ENCODE peak calls at places on chromosomes 6 and 20, in nine cellular contexts. B is astrocyte of the spinal cord; T is neural crest cell; D is NCI-H1436 treated with DMSO at 0.1 percent for 48 hours; A is activated CD8-positive, alpha-beta memory T cell treated with anti-CD3 and anti-CD28 coated beads for 24 hours; X is CD4-positive, alpha-beta memory T cell; Z is activated CD4-positive, alpha-beta T cell treated with anti-CD3 and anti-CD28 coated beads, Interleukin-2, amount 50 U/mL, for 4 hours; C is ovary; F is NCI-H524 treated with DMSO at 0.1 percent for 48 hours. R is an unnamed sample.

GRCh38 chr6:79763301-79763700 is 132.2 kb downstream of the SH3BGRL2 start:
- DNase-seq in X (no peak), C (no peak), F (no peak), T (no peak), Z (no peak), A (no peak), B (no peak), D (no peak), R (no peak)

GRCh38 chr20:8361008-8361652 is 229.1 kb downstream of the PLCB1 start:
- DNase-seq in F (no peak), C (no peak), Z (no peak), T (no peak), D (no peak), B (peak; percentile 38), X (no peak), A (no peak), R (peak; percentile 66)

GRCh38 chr6:69294407-69294806 is 502.4 kb downstream of the LMBRD1 start:
- DNase-seq in F (no peak), Z (no peak), A (no peak), T (no peak), D (no peak), C (no peak), X (no peak), B (no peak), R (no peak)

GRCh38 chr6:159037746-159038290 is 7.0 kb downstream of the TAGAP start:
- DNase-seq in X (no peak), B (no peak), F (no peak), D (no peak), T (no peak), C (no peak), Z (no peak), A (no peak), R (no peak)

GRCh38 chr6:100457251-100457990 is 7.3 kb downstream of the SIM1 start:
- DNase-seq in Z (no peak), C (no peak), X (no peak), A (no peak), T (no peak), D (no peak), B (no peak), F (no peak), R (no peak)

GRCh38 chr6:128432394-128432793 is 88.0 kb downstream of the PTPRK start:
- DNase-seq in X (no peak), A (no peak), D (no peak), T (no peak), Z (no peak), C (no peak), B (peak; percentile 59), F (no peak), R (peak; percentile 54)

GRCh38 chr20:58511861-58512260 is 3.3 kb downstream of the APCDD1L start:
- DNase-seq in D (no peak), X (no peak), B (no peak), T (no peak), A (no peak), Z (no peak), C (no peak), F (no peak), R (peak; percentile 91)

GRCh38 chr6:36546958-36547645 is at the start of gene STK38:
- DNase-seq in A (peak; percentile 99), X (peak; percentile 89), T (peak; percentile 89), C (peak; percentile 94), F (peak; percentile 53), B (peak; percentile 87), Z (peak; percentile 88), D (peak; percentile 67), R (peak; percentile 85)

GRCh38 chr20:17636523-17637412 is 45.3 kb downstream of the RRBP1 start:
- DNase-seq in A (no peak), D (peak; percentile 60), F (peak; percentile 87), B (no peak), T (peak; percentile 62), C (no peak), Z (no peak), X (no peak), R (no peak)

GRCh38 chr6:101824551-101825345 is 431.2 kb downstream of the GRIK2 start:
- DNase-seq in F (no peak), C (no peak), T (no peak), D (no peak), B (peak; percentile 26), A (no peak), Z (no peak), X (no peak), R (no peak)

GRCh38 chr6:39892490-39893129 is 41.7 kb downstream of the MOCS1 start:
- DNase-seq in C (peak; percentile 69), A (no peak), X (no peak), Z (no peak), D (no peak), T (peak; percentile 64), B (peak; percentile 73), F (no peak), R (peak; percentile 58)

GRCh38 chr6:139164001-139164400 is 29.1 kb downstream of the HECA start:
- DNase-seq in F (no peak), A (no peak), X (no peak), D (no peak), T (no peak), B (no peak), C (no peak), Z (peak; percentile 33), R (no peak)

GRCh38 chr20:57223648-57224489 is 42.6 kb downstream of the BMP7 start:
- DNase-seq in X (no peak), A (no peak), T (no peak), F (no peak), C (no peak), Z (no peak), D (no peak), B (no peak), R (peak; percentile 74)

GRCh38 chr20:324177-325042 is 942 bp upstream of the SOX12 start:
- DNase-seq in A (peak; percentile 97), B (peak; percentile 88), F (peak; percentile 77), T (peak; percentile 86), D (peak; percentile 57), C (peak; percentile 87), X (peak; percentile 87), Z (peak; percentile 85), R (peak; percentile 96)

GRCh38 chr6:90468080-90468479 is 118.8 kb downstream of the MAP3K7 start:
- DNase-seq in B (peak; percentile 52), A (peak; percentile 75), C (no peak), D (no peak), F (no peak), X (no peak), Z (no peak), T (no peak), R (peak; percentile 81)